ENCODE peak calls at places on chromosomes 16 and 17, in ten cellular contexts. U is OCI-LY7; T is stimulated activated CD8-positive, alpha-beta memory T cell treated with anti-CD3 and anti-CD28 coated beads, Interleukin-2, amount 100 ng/mL, for 48 hours; G is HEK293T; O is ecto neural progenitor cell; R is progenitor cell of endocrine pancreas; W is stimulated activated CD4-positive, alpha-beta T cell treated with anti-CD3 and anti-CD28 coated beads, Interleukin-1b, Interleukin-23, amount 100 ng/mL, for 1 hour; K is T-helper 2 cell; A is activated naive CD4-positive, alpha-beta T cell treated with Interleukin-2 at 50 U/mL for 16 hours; N is midbrain. I is an unnamed sample.

GRCh38 chr16:65069090-65069489 is 52.8 kb downstream of the CDH11 start:
- DNase-seq in U (no peak), T (no peak), G (no peak), O (no peak), R (no peak), W (no peak), K (no peak), A (no peak), N (no peak), I (no peak)

GRCh38 chr17:69187294-69187693 is 41.3 kb downstream of the ABCA10 start:
- DNase-seq in U (no peak), T (no peak), G (no peak), O (no peak), R (no peak), W (no peak), K (no peak), A (no peak), N (no peak), I (no peak)

GRCh38 chr17:80396680-80397387 is 18.1 kb upstream of the ENDOV start:
- DNase-seq in U (no peak), T (no peak), G (no peak), O (no peak), R (no peak), W (no peak), K (no peak), A (no peak), N (no peak), I (no peak)

GRCh38 chr16:1414532-1415265 is at the start of gene UNKL:
- DNase-seq in U (peak), T (peak), G (peak), O (peak), R (peak), W (peak), K (peak), A (peak), N (peak), I (peak)

GRCh38 chr17:28675980-28676379 is 14.0 kb downstream of the SUPT6H start:
- DNase-seq in U (peak), T (no peak), G (no peak), O (no peak), R (no peak), W (no peak), K (no peak), A (no peak), N (no peak), I (no peak)

GRCh38 chr17:17645961-17646360 is 35.3 kb upstream of the RAI1 start:
- DNase-seq in U (no peak), T (no peak), G (no peak), O (no peak), R (no peak), W (no peak), K (no peak), A (no peak), N (no peak), I (no peak)

GRCh38 chr16:11586856-11587642 is at the start of gene LITAF:
- DNase-seq in U (peak), T (peak), G (peak), O (peak), R (peak), W (peak), K (peak), A (peak), N (peak), I (no peak)

GRCh38 chr16:50718061-50718760 is 23.7 kb upstream of the CYLD start:
- DNase-seq in U (no peak), T (no peak), G (no peak), O (no peak), R (no peak), W (no peak), K (no peak), A (no peak), N (no peak), I (no peak)

GRCh38 chr16:66272461-66272860 is 94.0 kb upstream of the CDH5 start:
- DNase-seq in U (no peak), T (no peak), G (no peak), O (peak), R (no peak), W (no peak), K (no peak), A (no peak), N (no peak), I (no peak)

GRCh38 chr17:80084773-80085172 is 16.6 kb upstream of the GAA start:
- DNase-seq in U (no peak), T (no peak), G (no peak), O (no peak), R (no peak), W (no peak), K (no peak), A (no peak), N (no peak), I (no peak)

GRCh38 chr16:85568519-85568918 is 44.6 kb upstream of the GSE1 start:
- DNase-seq in U (no peak), T (no peak), G (no peak), O (no peak), R (no peak), W (no peak), K (no peak), A (no peak), N (no peak), I (no peak)

GRCh38 chr17:68809148-68809547 is 146.0 kb downstream of the ABCA8 start:
- DNase-seq in U (no peak), T (no peak), G (no peak), O (no peak), R (no peak), W (no peak), K (no peak), A (no peak), N (no peak), I (no peak)

GRCh38 chr17:28225872-28226271 is 93.1 kb upstream of the TMEM97 start:
- DNase-seq in U (no peak), T (no peak), G (no peak), O (no peak), R (no peak), W (no peak), K (no peak), A (no peak), N (no peak), I (no peak)

GRCh38 chr17:47325176-47325575 is 1.4 kb downstream of the EFCAB13 start:
- DNase-seq in U (peak), T (no peak), G (no peak), O (no peak), R (no peak), W (no peak), K (no peak), A (no peak), N (no peak), I (no peak)

GRCh38 chr17:60548990-60549389 is 22.9 kb upstream of the APPBP2 start:
- DNase-seq in U (no peak), T (no peak), G (no peak), O (no peak), R (no peak), W (no peak), K (no peak), A (no peak), N (no peak), I (no peak)

I was measured in COR-L47.